ENCODE peak calls at places on chromosomes 11 and 22, in five cellular contexts. M is B cell, L is A549, K is GM12865, Q is mucosa of descending colon. J is an unnamed sample.

GRCh38 chr11:110173775-110174644 is 80.8 kb downstream of the ZC3H12C start:
- DNase-seq in M (peak), L (peak), K (peak), Q (peak), J (no peak)

GRCh38 chr22:47002692-47003091 is 240.2 kb downstream of the TBC1D22A start:
- DNase-seq in M (no peak), L (no peak), K (no peak), Q (no peak), J (no peak)

GRCh38 chr11:38089728-38090127 is 1491.7 kb upstream of the RAG2 start:
- DNase-seq in M (no peak), L (peak), K (no peak), Q (no peak), J (no peak)

GRCh38 chr22:29737251-29738117 is 17.7 kb downstream of the CABP7 start:
- DNase-seq in M (peak), L (no peak), K (no peak), Q (no peak), J (no peak)

GRCh38 chr11:1359556-1359955 is 30.2 kb upstream of the BRSK2 start:
- DNase-seq in M (no peak), L (no peak), K (no peak), Q (no peak), J (no peak)

GRCh38 chr11:119641991-119642745 is 86.8 kb downstream of the NECTIN1 start:
- DNase-seq in M (peak), L (peak), K (peak), Q (peak), J (no peak)

GRCh38 chr11:68150029-68150428 is 28.8 kb upstream of the CHKA start:
- DNase-seq in M (no peak), L (no peak), K (no peak), Q (peak), J (no peak)

GRCh38 chr11:68923614-68924013 is 19.9 kb downstream of the IGHMBP2 start:
- DNase-seq in M (no peak), L (no peak), K (no peak), Q (no peak), J (no peak)

GRCh38 chr11:64592234-64592615 is 1.2 kb downstream of the SLC22A12 start:
- DNase-seq in M (no peak), L (no peak), K (no peak), Q (no peak), J (no peak)

GRCh38 chr11:43959321-43959995 is 17.0 kb downstream of the C11orf96 start:
- DNase-seq in M (no peak), L (no peak), K (no peak), Q (no peak), J (no peak)

GRCh38 chr22:44537016-44537936 is 39.2 kb upstream of the RTL6 start:
- DNase-seq in M (no peak), L (no peak), K (no peak), Q (no peak), J (no peak)

GRCh38 chr11:57276857-57277505 is 39.9 kb upstream of the APLNR start:
- DNase-seq in M (no peak), L (no peak), K (no peak), Q (no peak), J (no peak)

GRCh38 chr22:21450320-21450831 is 16.8 kb upstream of the TMEM191C start:
- DNase-seq in M (no peak), L (no peak), K (no peak), Q (no peak), J (no peak)

GRCh38 chr22:29359469-29359868 is 28.9 kb downstream of the AP1B1 start:
- DNase-seq in M (no peak), L (peak), K (no peak), Q (peak), J (no peak)

GRCh38 chr11:6616596-6617250 is 2.5 kb downstream of the TPP1 start:
- DNase-seq in M (no peak), L (no peak), K (no peak), Q (no peak), J (no peak)

GRCh38 chr11:6615882-6616585 is 3.2 kb downstream of the TPP1 start:
- DNase-seq in M (no peak), L (no peak), K (no peak), Q (no peak), J (no peak)

GRCh38 chr11:6617315-6617781 is 1.9 kb downstream of the TPP1 start:
- DNase-seq in M (no peak), L (no peak), K (no peak), Q (no peak), J (no peak)

GRCh38 chr11:6619021-6619745 is at the start of gene TPP1:
- DNase-seq in M (peak), L (peak), K (peak), Q (peak), J (peak)

GRCh38 chr11:6618117-6619020 is 853 bp downstream of the TPP1 start:
- DNase-seq in M (peak), L (no peak), K (peak), Q (peak), J (peak)
- TF ChIP-seq CTCF in M (no peak), L (no peak), K (no peak), Q (no peak), J (no peak)

DNA sequence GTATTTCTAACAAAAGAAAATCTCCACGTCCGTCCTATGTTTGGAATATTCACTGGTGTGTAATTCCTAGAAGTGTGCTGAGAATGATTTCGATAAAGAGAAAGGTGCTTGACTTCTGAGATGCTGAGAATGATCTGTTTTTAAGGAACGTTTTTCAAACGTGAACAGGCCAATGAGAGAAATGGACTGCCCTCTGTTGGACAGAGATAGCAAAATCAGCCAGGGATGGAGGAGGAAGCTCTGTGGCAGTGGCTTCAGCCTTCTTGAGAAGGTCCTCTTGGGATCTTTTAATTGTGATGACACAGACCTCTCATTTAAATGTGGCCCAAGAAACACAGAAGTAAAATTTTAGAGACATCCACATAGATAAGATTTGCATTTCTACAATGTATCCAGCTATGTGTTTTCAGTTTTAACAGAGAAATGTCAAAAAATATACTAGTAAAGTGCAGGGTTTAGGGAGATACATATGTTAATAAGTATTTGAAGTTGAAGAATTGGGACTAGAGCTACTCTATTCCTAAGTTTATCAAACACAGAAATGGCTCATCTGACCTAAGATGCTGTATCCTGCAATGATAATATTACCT is 84.0 kb upstream of the RCN1 start:
- DNase-seq in M (peak), L (peak), K (peak), Q (peak), J (no peak)
- TF ChIP-seq CTCF in M (peak), L (peak), K (peak), Q (peak), J (peak)

GRCh38 chr11:114180301-114181055 is 115.7 kb upstream of the NNMT start:
- DNase-seq in M (no peak), L (peak), K (no peak), Q (peak), J (no peak)
- TF ChIP-seq CTCF in M (peak), L (no peak), K (peak), Q (peak), J (peak)

GRCh38 chr11:62057069-62057468 is 66.7 kb upstream of the INCENP start:
- DNase-seq in M (no peak), L (no peak), K (no peak), Q (no peak), J (no peak)

GRCh38 chr11:62050716-62051115 is 73.1 kb upstream of the INCENP start:
- DNase-seq in M (no peak), L (no peak), K (no peak), Q (no peak), J (no peak)

GRCh38 chr11:62055970-62056369 is 67.8 kb upstream of the INCENP start:
- DNase-seq in M (no peak), L (no peak), K (no peak), Q (no peak), J (no peak)

GRCh38 chr11:62054081-62054480 is 69.7 kb upstream of the INCENP start:
- DNase-seq in M (no peak), L (no peak), K (no peak), Q (no peak), J (no peak)

GRCh38 chr11:62054484-62055121 is 69.2 kb upstream of the INCENP start:
- DNase-seq in M (no peak), L (peak), K (peak), Q (peak), J (no peak)
- TF ChIP-seq CTCF in M (peak), L (peak), K (peak), Q (peak), J (peak)

GRCh38 chr11:47388697-47389576 is 10.6 kb upstream of the SPI1 start:
- DNase-seq in M (no peak), L (no peak), K (no peak), Q (no peak), J (no peak)
- TF ChIP-seq CTCF in M (no peak), L (no peak), K (no peak), Q (no peak), J (no peak)

DNA sequence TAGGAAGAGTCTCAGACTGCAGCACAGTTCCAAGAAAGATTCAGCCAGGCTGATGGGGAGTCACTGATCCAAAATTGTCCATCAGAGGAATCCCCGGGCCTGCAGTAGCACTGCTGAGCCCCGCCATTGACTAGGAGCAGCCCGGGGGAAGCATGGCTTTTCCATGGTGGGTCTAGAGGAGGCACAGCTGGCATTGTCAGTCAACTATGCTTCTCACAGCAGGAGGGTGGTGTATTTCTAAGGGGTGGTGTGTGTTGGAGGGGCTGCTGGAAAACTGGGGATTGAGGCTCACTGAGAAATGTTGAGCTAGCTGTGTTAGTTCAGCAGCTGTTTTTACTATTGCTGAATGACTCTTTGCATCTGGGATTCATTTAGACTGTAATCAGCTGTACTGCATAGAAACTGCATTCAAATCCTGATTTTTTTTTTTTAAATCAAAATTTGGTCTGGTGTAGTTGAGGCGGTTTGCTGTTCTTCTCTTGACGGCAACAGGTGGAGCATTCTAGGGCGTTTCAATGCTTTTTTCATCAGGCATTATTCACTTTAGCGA is 5.6 kb downstream of the DDX10 start:
- DNase-seq in M (no peak), L (no peak), K (no peak), Q (no peak), J (no peak)
- TF ChIP-seq CTCF in M (no peak), L (no peak), K (no peak), Q (no peak), J (no peak)

GRCh38 chr11:124754710-124755109 is 2.7 kb upstream of the VSIG2 start:
- DNase-seq in M (no peak), L (no peak), K (no peak), Q (no peak), J (no peak)
- TF ChIP-seq CTCF in M (no peak), L (no peak), K (no peak), Q (no peak), J (no peak)

GRCh38 chr22:19912236-19912999 is 29.2 kb upstream of the COMT start:
- DNase-seq in M (no peak), L (no peak), K (no peak), Q (no peak), J (no peak)
- TF ChIP-seq CTCF in M (no peak), L (no peak), K (no peak), Q (no peak), J (no peak)

GRCh38 chr11:103108933-103109817 is at the start of gene DYNC2H1:
- DNase-seq in M (peak), L (peak), K (peak), Q (peak), J (peak)
- TF ChIP-seq CTCF in M (peak), L (peak), K (peak), Q (peak), J (peak)

GRCh38 chr11:11451501-11452005 is 98.5 kb upstream of the CSNK2A3 start:
- DNase-seq in M (no peak), L (peak), K (peak), Q (no peak), J (no peak)
- TF ChIP-seq CTCF in M (no peak), L (no peak), K (no peak), Q (no peak), J (no peak)

J was measured in GM06990.